ENCODE peak calls at places on chromosome 4, in six cellular contexts. Q, W, M, X, K and S are unnamed samples.

GRCh38 chr4:184968784-184969201 is 49.5 kb upstream of the HELT start:
- DNase-seq in Q (no peak), W (no peak), M (no peak), X (no peak), K (no peak), S (no peak)

GRCh38 chr4:159006202-159006601 is 96.7 kb upstream of the RAPGEF2 start:
- DNase-seq in Q (no peak), W (no peak), M (peak; percentile 55), X (no peak), K (peak; percentile 80), S (peak; percentile 36)

GRCh38 chr4:6296026-6296425 is 26.4 kb downstream of the WFS1 start:
- DNase-seq in Q (no peak), W (no peak), M (no peak), X (no peak), K (no peak), S (no peak)

GRCh38 chr4:121736735-121737351 is 28.1 kb downstream of the SMIM43 start:
- DNase-seq in Q (no peak), W (no peak), M (peak; percentile 77), X (peak; percentile 45), K (peak; percentile 58), S (peak; percentile 64)

GRCh38 chr4:155822572-155822971 is 43.5 kb downstream of the ASIC5 start:
- DNase-seq in Q (no peak), W (no peak), M (no peak), X (no peak), K (peak; percentile 13), S (no peak)

GRCh38 chr4:88341227-88342192 is 37.1 kb upstream of the HERC6 start:
- DNase-seq in Q (peak; percentile 43), W (no peak), M (peak; percentile 85), X (no peak), K (peak; percentile 57), S (peak; percentile 95)

GRCh38 chr4:46404961-46405360 is 15.0 kb upstream of the GABRA2 start:
- DNase-seq in Q (no peak), W (no peak), M (no peak), X (no peak), K (no peak), S (no peak)

GRCh38 chr4:137474711-137475301 is 57.5 kb downstream of the PCDH18 start:
- DNase-seq in Q (no peak), W (no peak), M (peak; percentile 23), X (peak; percentile 62), K (no peak), S (peak; percentile 58)

GRCh38 chr4:68904786-68905185 is 46.8 kb downstream of the UGT2A3 start:
- DNase-seq in Q (no peak), W (no peak), M (no peak), X (no peak), K (no peak), S (no peak)

GRCh38 chr4:30833206-30833605 is 113.0 kb downstream of the PCDH7 start:
- DNase-seq in Q (no peak), W (no peak), M (no peak), X (no peak), K (no peak), S (no peak)

GRCh38 chr4:54497947-54498346 is 159.8 kb upstream of the KIT start:
- DNase-seq in Q (no peak), W (no peak), M (no peak), X (no peak), K (no peak), S (no peak)

GRCh38 chr4:148120216-148120615 is 322.0 kb downstream of the NR3C2 start:
- DNase-seq in Q (no peak), W (no peak), M (peak; percentile 6), X (no peak), K (no peak), S (no peak)

GRCh38 chr4:152104286-152104685 is 343.5 kb upstream of the GATB start:
- DNase-seq in Q (no peak), W (no peak), M (no peak), X (no peak), K (no peak), S (no peak)

GRCh38 chr4:152102184-152103000 is 341.6 kb upstream of the GATB start:
- DNase-seq in Q (no peak), W (no peak), M (peak; percentile 48), X (no peak), K (peak; percentile 38), S (no peak)

GRCh38 chr4:152101546-152102183 is 340.9 kb upstream of the GATB start:
- DNase-seq in Q (no peak), W (no peak), M (no peak), X (no peak), K (no peak), S (no peak)

GRCh38 chr4:152104846-152105462 is 344.1 kb upstream of the GATB start:
- DNase-seq in Q (no peak), W (no peak), M (no peak), X (no peak), K (no peak), S (no peak)

DNA sequence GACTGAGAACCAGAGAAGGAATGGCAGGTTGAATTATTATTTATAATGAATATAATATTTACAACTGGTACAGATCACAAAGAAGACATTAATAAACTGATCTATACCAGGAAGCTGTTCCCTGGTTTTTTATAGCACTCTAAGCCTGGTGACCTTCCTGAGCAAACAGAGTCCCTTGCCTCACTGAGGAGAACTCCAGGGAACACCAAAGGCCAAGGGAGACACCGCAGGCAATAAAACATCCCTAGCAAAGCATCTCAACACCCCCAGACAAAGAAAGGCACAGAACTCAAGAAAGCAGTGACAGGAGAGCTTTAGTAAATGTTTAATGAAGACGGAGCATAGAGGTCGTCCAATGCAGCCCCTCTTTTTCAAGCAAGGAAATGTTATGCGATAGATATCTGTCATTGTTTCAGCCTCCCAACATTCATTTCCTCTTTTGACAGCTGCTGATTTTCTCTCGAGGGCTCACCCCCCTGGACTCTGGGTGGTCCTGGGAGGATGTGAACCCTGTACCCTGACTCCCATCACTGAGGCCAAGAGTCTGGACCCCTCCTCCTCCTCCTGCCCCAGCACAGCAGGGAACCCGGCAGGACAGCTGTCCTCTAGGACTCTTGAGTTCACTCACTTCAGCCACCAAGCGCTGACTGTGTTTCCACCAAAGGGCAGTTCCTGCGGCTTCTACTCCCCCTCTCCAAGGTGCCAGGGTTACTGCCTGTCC is 342.5 kb upstream of the GATB start:
- DNase-seq in Q (no peak), W (no peak), M (no peak), X (no peak), K (no peak), S (no peak)
- H3K4me3 ChIP-seq in Q (no peak overlapping the region), W (no peak overlapping the region), M (no peak overlapping the region), X (no peak overlapping the region), K (no peak overlapping the region), S (no peak overlapping the region)

DNA sequence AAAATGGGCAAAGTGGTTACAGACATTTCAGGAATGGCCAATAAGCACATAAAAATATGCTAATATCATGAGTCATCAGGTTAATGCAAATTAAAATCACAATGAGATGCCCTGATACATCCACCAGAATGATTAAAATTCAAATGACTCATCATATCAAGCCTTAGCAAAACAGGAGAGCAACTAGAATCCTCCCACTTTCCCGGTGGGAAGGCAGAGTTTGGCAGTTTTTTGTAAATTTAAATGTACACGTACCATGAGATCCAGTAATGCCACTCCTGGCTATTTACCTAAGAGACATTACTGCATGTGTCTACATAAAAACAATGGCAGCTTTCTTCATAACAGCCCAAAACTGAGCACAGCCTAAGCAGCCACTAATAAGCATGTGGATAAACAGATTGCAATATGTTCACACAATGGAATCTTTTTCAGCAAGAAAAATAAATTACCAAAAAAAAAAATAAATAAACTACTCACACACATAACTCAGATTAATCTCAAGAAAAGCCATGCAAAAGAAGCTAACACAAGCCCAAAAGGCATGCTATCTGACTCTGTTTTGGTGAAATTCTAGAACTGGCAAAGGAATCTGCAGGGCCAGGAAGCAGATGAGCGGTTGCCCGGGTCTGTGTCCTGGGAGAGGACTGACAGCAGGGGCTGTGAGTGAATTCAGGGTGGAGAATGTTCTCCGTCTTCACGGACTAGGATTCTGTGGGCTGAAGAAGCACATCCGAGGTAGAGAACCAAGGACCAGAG is 48.8 kb downstream of the AFAP1 start:
- DNase-seq in Q (no peak), W (no peak), M (peak; percentile 86), X (no peak), K (peak; percentile 57), S (no peak)
- H3K27ac ChIP-seq in Q (no peak overlapping the region), W (no peak overlapping the region), M (peak overlapping the region; percentile 70), X (peak overlapping the region; percentile 98), K (peak overlapping the region; percentile 60), S (peak overlapping the region; percentile 93)

DNA sequence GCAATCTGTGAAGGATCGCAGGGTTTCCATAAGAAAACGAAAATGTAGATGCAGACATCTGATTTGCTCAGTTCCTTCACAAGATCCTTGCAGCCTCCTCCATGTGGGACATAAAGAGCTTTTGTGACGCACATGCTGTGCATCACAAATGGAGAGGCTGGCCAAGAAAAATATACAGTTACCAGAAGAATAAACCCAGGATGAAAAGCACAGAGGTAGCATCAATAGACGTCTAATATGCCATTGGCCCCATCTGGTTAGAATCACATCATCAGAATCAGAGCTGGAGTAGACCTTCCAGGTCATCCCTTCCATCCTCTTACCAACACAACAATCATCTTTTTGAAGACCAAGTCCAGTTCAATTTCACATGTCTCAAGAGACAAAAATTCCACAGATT is 517.4 kb downstream of the RAB28 start:
- DNase-seq in Q (no peak), W (no peak), M (no peak), X (no peak), K (no peak), S (no peak)
- H3K4me3 ChIP-seq in Q (no peak overlapping the region), W (no peak overlapping the region), M (no peak overlapping the region), X (no peak overlapping the region), K (no peak overlapping the region), S (no peak overlapping the region)

GRCh38 chr4:139301143-139301820 is at the start of gene NAA15:
- DNase-seq in Q (peak; percentile 98), W (peak; percentile 99), M (peak; percentile 99), X (peak; percentile 97), K (peak; percentile 97), S (peak; percentile 96)

GRCh38 chr4:139299536-139299935 is 1.8 kb upstream of the NAA15 start:
- DNase-seq in Q (no peak), W (no peak), M (peak; percentile 64), X (no peak), K (no peak), S (no peak)

GRCh38 chr4:139300431-139301142 is 718 bp upstream of the NAA15 start:
- DNase-seq in Q (no peak), W (peak; percentile 74), M (peak; percentile 86), X (peak; percentile 38), K (peak; percentile 25), S (peak; percentile 62)

GRCh38 chr4:139301821-139302611 is at the start of gene NDUFC1:
- DNase-seq in Q (peak; percentile 70), W (peak; percentile 77), M (peak; percentile 80), X (peak; percentile 74), K (peak; percentile 59), S (peak; percentile 27)

DNA sequence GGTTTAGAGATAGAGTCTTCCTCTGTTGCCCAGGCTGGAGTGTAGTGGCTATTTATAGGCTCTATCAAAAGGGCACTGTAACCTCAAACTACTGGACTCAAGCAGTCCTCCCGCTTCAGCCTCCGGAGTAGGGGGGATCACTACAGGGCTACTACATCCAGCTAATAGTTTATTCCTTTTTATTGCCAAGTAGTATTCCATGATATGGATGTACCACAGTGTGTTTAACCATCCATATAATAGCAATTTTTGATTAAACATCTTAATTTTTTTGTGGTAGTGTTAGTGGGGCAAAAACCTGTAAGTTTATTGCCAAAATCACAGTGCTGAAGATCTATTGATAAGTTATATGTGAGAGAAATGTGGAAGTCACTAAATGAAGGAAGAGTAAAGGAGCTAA is 2.6 kb upstream of the NDUFC1 start:
- DNase-seq in Q (no peak), W (no peak), M (no peak), X (no peak), K (no peak), S (no peak)
- H3K27ac ChIP-seq in Q (no peak overlapping the region), W (no peak overlapping the region), M (no peak overlapping the region), X (no peak overlapping the region), K (no peak overlapping the region), S (no peak overlapping the region)

GRCh38 chr4:1171306-1172227 is 816 bp downstream of the SPON2 start:
- DNase-seq in Q (peak; percentile 72), W (no peak), M (peak; percentile 43), X (peak; percentile 68), K (no peak), S (no peak)
- H3K4me3 ChIP-seq in Q (peak overlapping the region; percentile 47), W (peak overlapping the region; percentile 55), M (peak overlapping the region; percentile 26), X (no peak overlapping the region), K (no peak overlapping the region), S (peak overlapping the region; percentile 47)